ENCODE peak calls at places on chromosomes 13 and 19, in four cellular contexts. J, L, T and Y are unnamed samples.

GRCh38 chr13:109691689-109692088 is 94.7 kb downstream of the IRS2 start:
- DNase-seq in J (no peak), L (no peak), T (no peak), Y (no peak)

GRCh38 chr19:41701401-41702075 is 6.9 kb upstream of the CEACAM5 start:
- DNase-seq in J (no peak), L (no peak), T (no peak), Y (no peak)

GRCh38 chr13:26328326-26328725 is 74.4 kb downstream of the CDK8 start:
- DNase-seq in J (no peak), L (no peak), T (no peak), Y (no peak)

GRCh38 chr13:97068146-97068545 is 73.9 kb upstream of the OXGR1 start:
- DNase-seq in J (no peak), L (no peak), T (no peak), Y (peak)

GRCh38 chr19:18436651-18437478 is 1.1 kb downstream of the ISYNA1 start:
- DNase-seq in J (peak), L (peak), T (no peak), Y (peak)

GRCh38 chr19:57363734-57364181 is 407 bp downstream of the TRAPPC2B start:
- DNase-seq in J (no peak), L (peak), T (no peak), Y (no peak)

GRCh38 chr19:46409146-46409545 is 4.2 kb downstream of the CCDC8 start:
- DNase-seq in J (no peak), L (no peak), T (no peak), Y (no peak)

GRCh38 chr19:1470864-1471513 is 8.0 kb downstream of the C19orf25 start:
- DNase-seq in J (no peak), L (no peak), T (no peak), Y (no peak)

GRCh38 chr13:76936736-76937135 is 11.6 kb upstream of the ACOD1 start:
- DNase-seq in J (no peak), L (no peak), T (no peak), Y (no peak)

GRCh38 chr13:28817204-28817603 is 2.9 kb upstream of the MTUS2 start:
- DNase-seq in J (no peak), L (peak), T (no peak), Y (no peak)

GRCh38 chr19:19410553-19411550 is 5.4 kb downstream of the GATAD2A start:
- DNase-seq in J (no peak), L (no peak), T (no peak), Y (no peak)

GRCh38 chr13:36090592-36090991 is 40.6 kb downstream of the DCLK1 start:
- DNase-seq in J (no peak), L (no peak), T (no peak), Y (no peak)

GRCh38 chr19:17947815-17948473 is 15.1 kb downstream of the CCDC124 start:
- DNase-seq in J (peak), L (peak), T (peak), Y (peak)

GRCh38 chr13:28440774-28441532 is 54.0 kb downstream of the FLT1 start:
- DNase-seq in J (no peak), L (no peak), T (no peak), Y (peak)

GRCh38 chr19:35279985-35280821 is 2.1 kb upstream of the HAMP start:
- DNase-seq in J (no peak), L (peak), T (no peak), Y (no peak)

GRCh38 chr13:112182251-112182650 is 115.3 kb downstream of the SOX1 start:
- DNase-seq in J (no peak), L (no peak), T (no peak), Y (no peak)

GRCh38 chr19:40529093-40529954 is 47.3 kb upstream of the SHKBP1 start:
- DNase-seq in J (peak), L (peak), T (peak), Y (peak)

GRCh38 chr19:5268801-5269200 is 71.8 kb downstream of the PTPRS start:
- DNase-seq in J (peak), L (no peak), T (no peak), Y (no peak)

GRCh38 chr19:31821346-31821745 is 472.1 kb upstream of the TSHZ3 start:
- DNase-seq in J (no peak), L (no peak), T (no peak), Y (no peak)

GRCh38 chr19:19997656-19998268 is 41.5 kb downstream of the ZNF682 start:
- DNase-seq in J (no peak), L (no peak), T (peak), Y (no peak)

GRCh38 chr19:46353730-46354528 is 7.0 kb downstream of the PPP5C start:
- DNase-seq in J (no peak), L (no peak), T (no peak), Y (no peak)

GRCh38 chr19:41456342-41456918 is 13.5 kb downstream of the ERICH4 start:
- DNase-seq in J (no peak), L (no peak), T (no peak), Y (peak)

GRCh38 chr19:49716154-49716553 is 25.2 kb downstream of the CPT1C start:
- DNase-seq in J (no peak), L (no peak), T (no peak), Y (no peak)

GRCh38 chr19:7629347-7630054 is at the start of the genes PET100 and XAB2:
- DNase-seq in J (peak), L (peak), T (peak), Y (peak)

GRCh38 chr13:41905600-41906254 is 55.2 kb downstream of the VWA8 start:
- DNase-seq in J (peak), L (peak), T (no peak), Y (peak)

GRCh38 chr19:40420766-40421467 is 4.9 kb downstream of the SERTAD1 start:
- DNase-seq in J (peak), L (peak), T (no peak), Y (peak)

GRCh38 chr13:42333613-42334328 is 61.8 kb downstream of the AKAP11 start:
- DNase-seq in J (peak), L (peak), T (no peak), Y (peak)

GRCh38 chr19:53431399-53432087 is at the start of gene ZNF761:
- DNase-seq in J (peak), L (peak), T (peak), Y (peak)

GRCh38 chr13:44884076-44884729 is 105.1 kb downstream of the NUFIP1 start:
- DNase-seq in J (no peak), L (no peak), T (no peak), Y (peak)

GRCh38 chr13:44876782-44877324 is 112.4 kb downstream of the NUFIP1 start:
- DNase-seq in J (peak), L (no peak), T (peak), Y (no peak)

GRCh38 chr13:44874886-44875630 is 114.2 kb downstream of the NUFIP1 start:
- DNase-seq in J (no peak), L (no peak), T (no peak), Y (no peak)

GRCh38 chr13:44874176-44874575 is 115.1 kb downstream of the NUFIP1 start:
- DNase-seq in J (no peak), L (no peak), T (no peak), Y (no peak)

DNA sequence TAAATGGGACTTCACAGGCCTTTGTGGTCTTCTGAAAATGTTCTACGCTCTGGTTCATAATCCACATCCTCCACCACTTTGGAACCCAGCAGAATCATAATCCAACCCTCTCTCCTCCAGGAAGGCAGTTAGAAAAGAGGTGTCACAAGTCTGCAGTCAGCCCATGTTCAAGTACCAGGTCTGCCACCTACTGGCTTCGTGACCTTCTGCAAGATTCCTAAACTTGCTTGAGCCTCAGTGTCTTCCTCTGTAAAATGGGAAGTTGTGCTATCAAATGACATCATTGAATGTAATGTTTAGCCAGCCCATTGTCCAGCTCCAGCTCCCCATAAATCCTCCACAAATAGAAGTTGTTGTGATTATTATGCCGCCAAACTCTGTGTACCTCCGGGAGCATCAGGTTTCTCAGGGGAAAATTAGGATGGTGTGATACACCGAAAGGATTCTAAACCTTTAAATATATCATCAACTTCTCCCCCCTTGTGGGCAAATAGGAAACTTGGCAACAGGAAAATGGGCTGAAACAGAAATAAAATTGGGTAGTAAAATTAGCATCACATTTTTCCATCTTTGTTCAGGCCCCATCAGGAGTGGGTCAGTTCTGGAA is 109.7 kb downstream of the NUFIP1 start:
- DNase-seq in J (no peak), L (no peak), T (no peak), Y (peak)
- TF ChIP-seq CTCF in J (no peak), L (peak), T (peak), Y (peak)

GRCh38 chr19:16368385-16369305 is 44.0 kb downstream of the KLF2 start:
- DNase-seq in J (no peak), L (peak), T (no peak), Y (no peak)
- TF ChIP-seq POLR2AphosphoS5 in J (no peak), L (no peak), T (no peak), Y (no peak)

DNA sequence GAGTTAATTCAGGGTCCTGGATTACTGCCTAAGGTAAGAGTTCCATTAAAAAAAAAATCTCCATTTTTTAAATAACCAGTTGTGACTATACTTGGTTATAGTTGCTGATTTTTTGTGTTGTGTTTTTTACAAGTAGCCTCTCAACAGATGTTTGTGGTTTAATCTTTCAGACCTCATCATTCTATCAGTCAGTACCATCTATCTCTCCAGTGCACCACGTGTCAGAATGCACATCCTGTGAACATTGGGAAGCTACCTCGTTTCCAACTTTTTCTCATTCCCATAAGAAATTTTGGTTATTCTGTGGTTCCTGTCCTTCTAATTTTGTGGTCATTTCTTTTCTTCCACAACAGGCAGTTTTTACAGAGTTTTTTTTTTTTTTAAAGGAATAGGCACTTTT is 39.2 kb downstream of the WDFY2 start:
- DNase-seq in J (no peak), L (no peak), T (no peak), Y (no peak)
- TF ChIP-seq JUN in J (no peak), L (no peak), T (no peak), Y (no peak)

GRCh38 chr13:75357576-75358295 is 124.2 kb downstream of the TBC1D4 start:
- DNase-seq in J (peak), L (peak), T (peak), Y (peak)
- TF ChIP-seq CTCF in J (peak), L (peak), T (peak), Y (peak)

DNA sequence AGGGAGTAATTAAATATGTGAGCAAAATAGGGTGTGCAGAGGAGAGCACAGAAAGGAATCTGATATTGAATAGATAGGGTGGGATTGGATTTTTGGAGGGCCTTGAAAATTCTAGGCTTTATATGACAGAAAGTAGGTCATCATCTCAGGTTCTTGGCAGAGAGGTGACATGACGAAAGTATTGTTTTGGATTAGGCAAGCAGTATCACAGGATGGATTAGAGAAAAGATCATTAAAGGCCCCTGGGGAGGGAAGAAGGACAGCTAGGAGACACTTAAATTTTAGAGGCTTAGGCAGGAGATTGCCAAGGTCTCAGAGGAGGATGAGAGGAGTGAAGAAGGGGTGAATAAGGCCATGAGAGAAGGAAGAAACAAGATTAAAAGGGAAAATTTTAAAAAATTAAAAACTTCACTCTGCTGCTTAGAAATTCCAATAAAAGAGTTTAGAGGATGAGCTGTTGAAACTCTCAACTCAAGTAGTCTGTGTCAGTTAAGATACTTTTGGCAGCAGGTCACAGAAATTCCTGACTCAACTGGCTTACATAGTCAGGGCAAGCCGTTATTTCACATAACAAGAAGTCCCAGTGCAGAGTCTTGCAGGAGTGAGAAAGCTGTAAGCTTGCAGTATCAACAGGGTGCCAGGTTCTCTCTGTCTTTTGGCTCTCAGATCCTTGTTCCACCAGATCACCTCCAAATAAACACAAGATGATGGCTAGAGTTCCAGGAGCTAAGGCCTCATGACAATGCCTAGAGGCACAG is 8.8 kb downstream of the GPC6 start:
- DNase-seq in J (no peak), L (no peak), T (no peak), Y (no peak)
- TF ChIP-seq POLR2AphosphoS5 in J (no peak), L (no peak), T (no peak), Y (no peak)

DNA sequence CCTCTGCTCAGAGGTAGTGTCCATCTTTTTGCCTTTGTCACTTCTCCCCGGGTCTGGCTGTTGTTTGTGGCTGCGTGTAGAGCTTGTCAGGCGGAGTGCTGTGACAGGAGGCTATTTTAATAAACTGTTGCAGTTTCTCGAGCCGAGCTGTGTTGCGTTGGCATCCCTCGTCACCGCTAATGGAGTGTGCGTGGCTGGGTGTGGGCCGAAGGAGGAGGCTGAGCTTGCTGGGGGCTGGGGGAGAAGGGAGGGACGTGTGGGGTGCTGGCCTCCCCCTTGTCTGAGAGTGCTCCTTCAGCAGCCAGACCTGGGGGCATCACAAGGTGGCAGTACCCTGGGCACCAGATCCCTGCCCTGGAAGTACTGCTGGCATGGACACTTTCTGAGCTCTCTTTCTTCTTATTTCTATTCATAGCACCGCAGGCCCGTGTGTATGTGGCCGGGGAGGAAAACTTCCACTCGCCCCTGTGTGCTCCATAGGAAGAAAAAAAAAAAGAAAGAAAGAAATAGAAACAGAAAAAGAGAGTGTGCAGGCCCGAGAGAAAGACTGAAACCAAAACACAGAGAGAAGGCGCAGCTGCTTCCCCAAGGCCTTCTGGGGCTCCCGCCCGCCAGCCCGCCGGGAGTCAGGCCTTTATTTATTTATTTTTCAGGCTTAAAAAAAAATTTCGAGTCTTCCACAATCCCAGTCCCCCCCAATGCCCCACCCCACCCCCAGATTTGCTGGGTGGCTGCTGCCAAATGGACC is 27.0 kb downstream of the NFIX start:
- DNase-seq in J (no peak), L (no peak), T (no peak), Y (no peak)
- TF ChIP-seq JUN in J (no peak), L (no peak), T (no peak), Y (no peak)

DNA sequence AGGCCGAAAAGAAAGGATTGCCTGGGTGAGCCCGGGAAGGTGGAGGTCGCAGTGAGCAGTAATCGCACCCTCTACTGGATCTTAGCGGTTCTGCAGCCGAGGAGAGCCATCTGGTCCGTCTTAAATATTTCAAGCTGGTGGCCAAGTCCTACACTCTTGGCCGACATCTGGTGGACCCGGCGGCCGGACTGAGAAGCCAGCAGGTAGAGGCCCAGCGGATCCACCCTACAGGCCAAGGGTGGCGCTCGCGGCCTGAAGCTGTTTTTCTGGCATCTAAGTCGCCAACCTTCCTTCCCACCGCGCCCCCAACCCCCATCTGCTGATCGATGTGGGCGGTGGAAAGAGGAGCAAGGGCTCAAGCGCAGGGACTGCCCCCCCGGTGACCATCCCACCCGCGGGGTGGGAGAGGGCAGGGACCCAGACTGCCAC is 46.5 kb upstream of the ZNF730 start:
- DNase-seq in J (peak), L (no peak), T (peak), Y (no peak)
- TF ChIP-seq CTCF in J (peak), L (no peak), T (peak), Y (peak)